ENCODE peak calls at places on chromosomes 5 and 9, in five cellular contexts. R is mucosa of descending colon, V is body of pancreas, D is fibroblast of lung, F is fibroblast of pulmonary artery. U is an unnamed sample.

GRCh38 chr5:140349244-140349643 is 2.8 kb upstream of the HBEGF start:
- DNase-seq in D (no peak), V (no peak), F (no peak), R (peak; percentile 45), U (no peak)

GRCh38 chr5:71830626-71831539 is 111.8 kb downstream of the CARTPT start:
- DNase-seq in V (peak; percentile 66), F (peak; percentile 89), D (peak; percentile 88), R (peak; percentile 53), U (peak; percentile 91)

GRCh38 chr5:147887026-147887627 is 8.6 kb downstream of the SCGB3A2 start:
- DNase-seq in V (peak; percentile 57), D (peak; percentile 60), F (peak; percentile 63), R (peak; percentile 78), U (peak; percentile 55)

GRCh38 chr9:116342071-116342470 is 188.5 kb downstream of the PAPPA start:
- DNase-seq in R (no peak), V (no peak), D (no peak), F (no peak), U (no peak)

GRCh38 chr5:61293051-61293450 is 39.0 kb upstream of the ZSWIM6 start:
- DNase-seq in V (peak; percentile 87), D (no peak), F (no peak), R (peak; percentile 65), U (no peak)

GRCh38 chr5:160363122-160363521 is 7.3 kb downstream of the C1QTNF2 start:
- DNase-seq in D (no peak), R (no peak), F (no peak), V (no peak), U (no peak)

GRCh38 chr5:67190856-67191255 is 5.7 kb downstream of the CD180 start:
- DNase-seq in V (no peak), R (no peak), D (no peak), F (no peak), U (no peak)

GRCh38 chr9:123784513-123784912 is 145.4 kb downstream of the DENND1A start:
- DNase-seq in D (peak; percentile 92), V (no peak), F (peak; percentile 81), R (no peak), U (peak; percentile 59)

GRCh38 chr5:151873701-151874100 is 51.0 kb downstream of the GLRA1 start:
- DNase-seq in V (no peak), R (no peak), D (no peak), F (no peak), U (no peak)

GRCh38 chr5:151868451-151868850 is 56.2 kb downstream of the GLRA1 start:
- DNase-seq in R (no peak), F (no peak), D (no peak), V (no peak), U (no peak)

GRCh38 chr5:151869843-151870242 is 54.8 kb downstream of the GLRA1 start:
- DNase-seq in R (no peak), F (no peak), D (no peak), V (no peak), U (no peak)

GRCh38 chr5:151872701-151873100 is 52.0 kb downstream of the GLRA1 start:
- DNase-seq in D (no peak), V (no peak), R (no peak), F (no peak), U (no peak)

GRCh38 chr5:151870820-151871219 is 53.8 kb downstream of the GLRA1 start:
- DNase-seq in F (peak; percentile 21), D (peak; percentile 34), R (peak; percentile 3), V (no peak), U (peak; percentile 67)
- H3K4me3 ChIP-seq in F (no peak overlapping the region), D (no peak overlapping the region), R (no peak overlapping the region), V (no peak overlapping the region), U (no peak overlapping the region)

GRCh38 chr5:138606378-138606777 is 31.2 kb upstream of the HSPA9 start:
- DNase-seq in F (no peak), V (no peak), D (no peak), R (no peak), U (no peak)

GRCh38 chr5:138615461-138615860 is 40.3 kb upstream of the HSPA9 start:
- DNase-seq in F (no peak), R (no peak), D (no peak), V (no peak), U (no peak)

GRCh38 chr5:138605254-138605972 is 30.2 kb upstream of the HSPA9 start:
- DNase-seq in F (peak; percentile 55), V (no peak), R (no peak), D (no peak), U (no peak)

GRCh38 chr5:138611295-138612220 is 36.4 kb upstream of the HSPA9 start:
- DNase-seq in F (peak; percentile 45), R (no peak), D (peak; percentile 60), V (no peak), U (no peak)

GRCh38 chr5:138610468-138611294 is 35.5 kb upstream of the HSPA9 start:
- DNase-seq in V (no peak), R (no peak), F (no peak), D (peak; percentile 31), U (no peak)
- H3K4me3 ChIP-seq in V (no peak overlapping the region), R (no peak overlapping the region), F (no peak overlapping the region), D (peak overlapping the region; percentile 47), U (peak overlapping the region; percentile 28)

DNA sequence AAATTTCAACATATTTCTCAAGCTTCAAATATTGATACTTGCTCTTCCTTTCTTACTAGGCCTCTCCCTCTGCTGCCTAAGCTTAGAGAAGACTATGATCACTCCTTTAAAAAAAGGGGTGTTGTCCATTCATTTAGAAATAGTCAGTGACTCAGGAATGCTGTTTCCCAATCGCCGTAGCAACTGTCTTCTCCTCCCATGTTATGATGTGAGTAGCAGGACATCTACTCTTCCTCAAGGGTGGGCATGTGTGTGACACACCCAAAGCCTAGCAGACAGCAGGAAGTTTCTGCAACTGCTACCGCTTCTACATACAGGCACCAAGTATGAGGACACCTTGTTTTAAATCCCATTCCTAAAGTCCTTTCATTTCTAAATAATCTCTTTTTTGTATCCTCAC is 14.5 kb downstream of the DIAPH1 start:
- DNase-seq in V (peak; percentile 75), F (peak; percentile 96), R (peak; percentile 36), D (peak; percentile 92), U (peak; percentile 87)
- H3K4me3 ChIP-seq in V (no peak overlapping the region), F (no peak overlapping the region), R (no peak overlapping the region), D (no peak overlapping the region), U (no peak overlapping the region)

GRCh38 chr5:173089581-173089980 is 33.4 kb downstream of the CREBRF start:
- DNase-seq in V (no peak), F (peak; percentile 23), D (no peak), R (no peak), U (no peak)

GRCh38 chr5:173094012-173094661 is 38.0 kb downstream of the CREBRF start:
- DNase-seq in R (no peak), D (peak; percentile 89), V (no peak), F (peak; percentile 90), U (peak; percentile 82)

GRCh38 chr5:173091981-173092380 is 35.8 kb downstream of the CREBRF start:
- DNase-seq in D (no peak), V (no peak), F (no peak), R (no peak), U (no peak)

GRCh38 chr5:173090626-173091025 is 34.5 kb downstream of the CREBRF start:
- DNase-seq in R (no peak), F (no peak), V (no peak), D (no peak), U (no peak)

DNA sequence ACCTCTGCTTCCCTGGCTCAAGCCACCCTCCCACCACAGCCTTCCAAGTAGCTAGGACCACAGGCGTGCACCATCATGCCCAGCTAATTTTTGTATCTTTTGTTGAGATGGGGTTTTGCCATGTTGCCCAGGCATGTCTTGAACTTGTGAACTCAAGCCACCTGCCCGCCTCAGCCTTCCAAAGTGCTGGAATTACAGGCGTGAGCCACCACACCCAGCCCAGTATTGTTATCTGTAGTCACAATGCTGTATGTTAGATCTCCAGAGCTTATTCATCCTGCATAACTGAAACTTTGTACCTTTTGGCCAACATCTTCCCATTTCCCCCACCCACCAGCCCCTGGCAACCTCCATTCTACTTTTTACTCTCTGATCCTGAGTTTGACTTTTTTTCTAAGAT is 37.4 kb downstream of the CREBRF start:
- DNase-seq in D (no peak), V (no peak), F (no peak), R (peak; percentile 17), U (no peak)
- H3K4me3 ChIP-seq in D (no peak overlapping the region), V (no peak overlapping the region), F (no peak overlapping the region), R (no peak overlapping the region), U (no peak overlapping the region)

GRCh38 chr5:1847056-1847455 is 35.7 kb downstream of the IRX4 start:
- DNase-seq in D (no peak), V (no peak), F (no peak), R (no peak), U (no peak)

GRCh38 chr5:1846583-1846982 is 36.1 kb downstream of the IRX4 start:
- DNase-seq in D (no peak), R (no peak), F (no peak), V (no peak), U (no peak)

GRCh38 chr5:1844708-1845436 is 37.9 kb downstream of the IRX4 start:
- DNase-seq in R (no peak), F (no peak), V (no peak), D (no peak), U (no peak)

GRCh38 chr5:1847611-1848010 is 35.1 kb downstream of the IRX4 start:
- DNase-seq in F (no peak), R (no peak), V (no peak), D (no peak), U (no peak)

DNA sequence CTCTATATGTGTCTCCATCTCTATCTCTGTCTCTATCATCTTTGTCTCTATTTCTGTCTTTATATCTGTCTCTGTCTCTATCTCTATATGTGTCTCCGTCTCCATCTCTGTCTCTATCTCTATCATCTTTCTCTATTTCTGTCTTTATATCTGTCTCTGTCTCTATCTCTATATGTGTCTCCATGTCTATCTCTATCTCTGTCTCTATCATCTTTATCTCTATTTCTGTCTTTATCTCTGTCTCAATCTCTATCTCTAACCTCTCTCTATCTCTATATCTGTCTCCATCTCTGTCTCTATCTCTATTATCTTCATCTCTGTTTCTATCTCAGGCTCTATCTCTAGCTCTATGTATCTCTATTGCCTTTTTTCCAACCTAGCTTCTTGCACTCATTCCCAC is 37.0 kb downstream of the IRX4 start:
- DNase-seq in V (no peak), F (no peak), R (no peak), D (no peak), U (no peak)
- H3K4me3 ChIP-seq in V (no peak overlapping the region), F (no peak overlapping the region), R (no peak overlapping the region), D (no peak overlapping the region), U (no peak overlapping the region)

GRCh38 chr5:80076131-80077101 is 41.3 kb downstream of the THBS4 start:
- DNase-seq in F (no peak), R (no peak), D (no peak), V (no peak), U (no peak)
- H3K4me3 ChIP-seq in F (no peak overlapping the region), R (no peak overlapping the region), D (no peak overlapping the region), V (no peak overlapping the region), U (no peak overlapping the region)

DNA sequence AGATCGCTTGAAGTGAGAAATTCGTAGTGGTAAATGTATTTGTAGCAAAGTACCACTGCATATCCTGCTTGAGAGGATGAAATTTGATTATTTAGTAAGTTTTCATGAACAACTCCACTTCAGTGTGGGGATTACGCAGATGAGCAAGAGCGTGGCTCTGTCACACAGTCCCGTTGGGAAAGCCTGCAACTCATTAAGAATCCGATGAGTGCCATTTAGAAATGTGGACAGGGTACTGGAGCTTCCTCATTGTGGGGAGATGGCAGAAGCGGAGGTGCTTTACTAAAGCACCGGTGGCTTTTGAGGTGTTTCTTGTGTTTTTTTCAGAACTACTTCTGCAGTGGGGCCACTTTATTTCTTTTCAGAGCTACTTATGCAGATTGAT is 1.4 kb downstream of the TJP2 start:
- DNase-seq in F (no peak), D (peak; percentile 28), R (no peak), V (no peak), U (no peak)
- H3K4me3 ChIP-seq in F (peak overlapping the region; percentile 84), D (peak overlapping the region; percentile 90), R (no peak overlapping the region), V (no peak overlapping the region), U (peak overlapping the region; percentile 80)